ENCODE peak calls at places on chromosomes 12 and 14, in five cellular contexts. U is endothelial cell, G is astrocyte, P is sigmoid colon, L is AG04450. C is an unnamed sample.
A peak's percentile ranks its signal among the peaks of the same experiment; 100 is the strongest.

GRCh38 chr12:47855502-47855901 is 35.8 kb upstream of the HDAC7 start:
- DNase-seq in U (no peak), G (no peak), P (no peak), L (no peak), C (no peak)

GRCh38 chr14:49633650-49634546 is 1.1 kb downstream of the DNAAF2 start:
- DNase-seq in G (peak; percentile 89), L (peak; percentile 88), U (peak; percentile 97), P (peak; percentile 96), C (peak; percentile 97)

GRCh38 chr14:21428930-21429329 is 27.0 kb downstream of the CHD8 start:
- DNase-seq in P (no peak), L (no peak), U (no peak), G (no peak), C (no peak)

GRCh38 chr12:124531281-124531745 is 36.1 kb downstream of the NCOR2 start:
- DNase-seq in G (no peak), L (no peak), U (no peak), P (no peak), C (peak; percentile 84)

GRCh38 chr14:70416322-70416716 is 571 bp downstream of the SYNJ2BP start:
- DNase-seq in G (peak; percentile 2), P (no peak), U (no peak), L (no peak), C (no peak)

GRCh38 chr12:31406345-31406744 is 80.4 kb upstream of the SINHCAF start:
- DNase-seq in U (no peak), L (no peak), G (no peak), P (no peak), C (no peak)

GRCh38 chr12:5197127-5197526 is 153.4 kb downstream of the KCNA5 start:
- DNase-seq in P (no peak), U (no peak), L (no peak), G (peak; percentile 93), C (no peak)

GRCh38 chr14:31127690-31128089 is 79.9 kb downstream of the HECTD1 start:
- DNase-seq in G (no peak), U (no peak), L (no peak), P (no peak), C (no peak)

GRCh38 chr14:102192840-102193502 is 53.3 kb downstream of the WDR20 start:
- DNase-seq in P (peak; percentile 57), U (no peak), L (no peak), G (no peak), C (peak; percentile 60)

GRCh38 chr14:41830679-41831078 is 224.0 kb downstream of the LRFN5 start:
- DNase-seq in U (no peak), P (peak; percentile 73), G (peak; percentile 18), L (peak; percentile 81), C (no peak)

GRCh38 chr14:104209985-104210520 is 71.7 kb downstream of the KIF26A start:
- DNase-seq in G (no peak), P (no peak), L (no peak), U (no peak), C (no peak)

GRCh38 chr12:98638009-98638408 is 6.6 kb downstream of the IKBIP start:
- DNase-seq in G (no peak), L (no peak), U (no peak), P (no peak), C (no peak)

GRCh38 chr12:105741786-105742566 is 396.8 kb downstream of the NUAK1 start:
- DNase-seq in G (peak; percentile 90), P (no peak), L (peak; percentile 39), U (no peak), C (no peak)

GRCh38 chr12:129075451-129076208 is 222.4 kb downstream of the GLT1D1 start:
- DNase-seq in P (no peak), L (no peak), G (no peak), U (no peak), C (no peak)

GRCh38 chr14:67133595-67134441 is 55.4 kb upstream of the GARIN2 start:
- DNase-seq in U (no peak), P (no peak), L (no peak), G (no peak), C (no peak)

GRCh38 chr14:37903561-37904191 is 304.0 kb upstream of the SSTR1 start:
- DNase-seq in P (no peak), U (peak; percentile 16), L (peak; percentile 10), G (peak; percentile 8), C (peak; percentile 15)

GRCh38 chr14:103861413-103862392 is 14.3 kb upstream of the PPP1R13B start:
- DNase-seq in U (no peak), G (no peak), L (no peak), P (no peak), C (no peak)

GRCh38 chr14:59360923-59361794 is 104.0 kb downstream of the GPR135 start:
- DNase-seq in U (no peak), P (peak; percentile 84), G (peak; percentile 92), L (peak; percentile 38), C (no peak)

GRCh38 chr12:104938371-104938770 is 19.7 kb downstream of the SLC41A2 start:
- DNase-seq in G (no peak), U (no peak), P (no peak), L (no peak), C (no peak)

GRCh38 chr12:64639466-64639865 is 29.2 kb downstream of the RASSF3 start:
- DNase-seq in P (no peak), U (no peak), G (no peak), L (no peak), C (no peak)

GRCh38 chr14:105151131-105151837 is 17.3 kb downstream of the JAG2 start:
- DNase-seq in G (no peak), U (no peak), P (no peak), L (no peak), C (peak; percentile 10)

GRCh38 chr14:55754871-55755270 is 174.9 kb downstream of the KTN1 start:
- DNase-seq in P (no peak), U (no peak), L (no peak), G (no peak), C (no peak)

GRCh38 chr14:36827861-36828260 is 166.2 kb downstream of the PAX9 start:
- DNase-seq in U (no peak), P (no peak), G (no peak), L (no peak), C (no peak)

GRCh38 chr14:105879867-105880561 is 353.6 kb downstream of the TMEM121 start:
- DNase-seq in U (no peak), P (peak; percentile 52), L (no peak), G (no peak), C (peak; percentile 2)

GRCh38 chr12:118611295-118611694 is 234.9 kb downstream of the SUDS3 start:
- DNase-seq in U (no peak), P (peak; percentile 65), L (no peak), G (no peak), C (peak; percentile 27)

GRCh38 chr12:118607831-118608230 is 231.5 kb downstream of the SUDS3 start:
- DNase-seq in L (no peak), U (no peak), P (no peak), G (no peak), C (no peak)

GRCh38 chr12:118606690-118607089 is 230.3 kb downstream of the SUDS3 start:
- DNase-seq in P (peak; percentile 72), G (no peak), L (no peak), U (no peak), C (no peak)

GRCh38 chr12:118611770-118612169 is 235.4 kb downstream of the SUDS3 start:
- DNase-seq in L (no peak), G (no peak), P (no peak), U (no peak), C (no peak)

GRCh38 chr12:118608770-118609344 is 232.5 kb downstream of the SUDS3 start:
- DNase-seq in U (no peak), P (no peak), G (no peak), L (no peak), C (no peak)
- TF ChIP-seq CTCF in U (no peak), P (no peak), G (no peak), L (no peak), C (no peak)

DNA sequence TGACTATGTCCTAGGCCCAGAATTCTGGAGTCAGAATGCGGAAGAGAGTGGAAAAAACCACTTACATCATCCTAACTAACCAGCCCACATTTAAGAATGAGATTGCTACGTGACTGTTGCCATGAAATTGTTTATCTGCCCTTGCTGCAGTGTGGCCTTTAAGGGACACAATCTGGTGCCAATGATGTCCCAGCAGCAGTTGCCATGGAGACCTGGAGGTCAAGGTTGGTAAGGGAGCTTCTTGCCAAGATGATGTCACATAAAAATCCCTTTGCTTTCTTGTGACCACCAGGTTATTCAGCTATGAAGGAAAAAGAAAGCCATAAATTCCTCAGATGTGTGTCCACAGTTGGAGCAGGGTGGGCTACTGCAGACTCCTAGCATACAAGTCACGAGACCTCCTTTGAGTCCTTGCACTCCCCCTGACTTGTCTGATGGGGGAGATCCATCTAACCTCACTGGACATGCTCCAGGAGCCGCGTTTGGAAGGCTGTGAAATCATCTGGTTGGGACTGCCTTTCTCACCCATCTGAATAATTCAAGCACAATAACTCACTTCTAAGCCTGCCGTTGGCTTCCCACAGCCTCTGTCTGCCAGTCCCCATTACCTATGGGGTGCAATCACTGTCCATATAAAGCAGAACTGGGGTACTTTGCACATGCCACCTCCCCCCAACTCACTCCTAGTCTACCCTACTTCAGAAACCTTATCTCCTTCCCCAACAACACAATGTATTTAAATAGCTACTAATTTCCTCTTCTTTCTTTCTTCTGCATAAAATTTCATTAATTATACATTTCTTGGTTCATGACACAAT is 165.6 kb downstream of the ZFP36L1 start:
- DNase-seq in L (no peak), U (no peak), P (no peak), G (peak; percentile 43), C (no peak)
- TF ChIP-seq CTCF in L (no peak), U (no peak), P (no peak), G (no peak), C (no peak)

DNA sequence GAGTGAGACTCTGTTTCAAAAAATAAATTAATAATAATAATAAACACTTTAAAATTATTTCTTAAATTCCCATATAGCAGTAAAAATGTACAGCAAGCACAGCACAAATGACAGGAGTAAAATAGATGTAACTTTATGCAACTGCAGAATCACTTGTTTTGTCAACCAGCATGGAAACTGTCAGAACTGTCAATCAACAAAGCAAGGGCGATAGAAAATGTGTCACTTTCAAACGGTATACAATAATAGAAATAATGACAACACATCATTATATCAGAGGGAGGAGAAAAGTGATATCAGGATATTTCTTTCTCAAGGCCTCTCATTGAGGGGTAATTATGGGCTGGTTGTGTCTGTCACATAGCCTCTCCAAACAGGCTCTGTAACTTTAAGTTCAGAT is 68.2 kb downstream of the KLHL28 start:
- DNase-seq in U (no peak), P (no peak), G (no peak), L (no peak), C (no peak)
- TF ChIP-seq CTCF in U (no peak), P (no peak), G (no peak), L (no peak), C (no peak)

DNA sequence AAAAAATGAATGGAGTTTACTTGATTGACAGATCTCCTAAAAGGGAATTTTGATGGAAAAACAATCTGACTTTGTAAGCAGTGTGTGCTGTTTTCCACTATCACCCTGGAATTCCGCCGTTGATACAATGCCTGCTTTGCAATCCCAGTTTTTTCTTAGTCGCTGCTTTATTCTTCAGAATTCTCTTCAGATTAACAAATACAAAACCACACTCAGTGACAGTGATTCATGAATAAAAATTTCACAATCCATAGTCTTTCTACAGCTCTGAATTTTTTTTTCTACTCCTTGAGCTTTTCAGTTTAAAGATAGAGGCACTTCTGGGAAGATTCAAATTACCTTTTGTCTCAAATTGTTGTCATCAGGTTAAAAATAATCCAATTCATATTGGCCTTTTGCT is 44.6 kb upstream of the KITLG start:
- DNase-seq in L (no peak), U (no peak), P (no peak), G (peak; percentile 80), C (no peak)
- TF ChIP-seq CTCF in L (no peak), U (no peak), P (no peak), G (no peak), C (no peak)

GRCh38 chr14:100906420-100906819 is 2.9 kb upstream of the RTL1 start:
- DNase-seq in G (no peak), P (peak; percentile 57), U (peak; percentile 41), L (no peak), C (peak; percentile 51)
- TF ChIP-seq CTCF in G (no peak), P (no peak), U (peak; percentile 22), L (peak; percentile 8), C (no peak)

GRCh38 chr12:127711108-127711507 is 555.9 kb upstream of the TMEM132C start:
- DNase-seq in U (no peak), L (no peak), P (no peak), G (no peak), C (no peak)
- TF ChIP-seq CTCF in U (no peak), L (peak; percentile 15), P (no peak), G (peak; percentile 30), C (peak; percentile 42)

C was measured in glutamatergic neuron.